ENCODE peak calls at places on chromosomes 16 and 17, in five cellular contexts. One of them, this sample, is unnamed.

GRCh38 chr16:75238132-75238852 is 13.1 kb downstream of the BCAR1 start:
- DNase-seq in IMR-90: peak; percentile 91
- DNase-seq in endothelial cell of umbilical vein: no peak
- DNase-seq in mesendoderm: no peak
- DNase-seq in GM23248: peak; percentile 98
- DNase-seq in this sample: peak; percentile 95

GRCh38 chr16:86015606-86016005 is 116.6 kb downstream of the IRF8 start:
- DNase-seq in GM23248: no peak
- DNase-seq in endothelial cell of umbilical vein: no peak
- DNase-seq in IMR-90: no peak
- DNase-seq in mesendoderm: no peak
- DNase-seq in this sample: no peak

GRCh38 chr17:79651751-79652150 is 40.9 kb upstream of the RBFOX3 start:
- DNase-seq in GM23248: no peak
- DNase-seq in mesendoderm: no peak
- DNase-seq in IMR-90: no peak
- DNase-seq in endothelial cell of umbilical vein: no peak
- DNase-seq in this sample: no peak

GRCh38 chr17:39665642-39666221 is 583 bp downstream of the TCAP start:
- DNase-seq in GM23248: peak; percentile 43
- DNase-seq in endothelial cell of umbilical vein: no peak
- DNase-seq in mesendoderm: no peak
- DNase-seq in IMR-90: no peak
- DNase-seq in this sample: no peak

GRCh38 chr17:76492989-76493501 is 8.2 kb downstream of the RHBDF2 start:
- DNase-seq in IMR-90: peak; percentile 93
- DNase-seq in GM23248: peak; percentile 76
- DNase-seq in mesendoderm: no peak
- DNase-seq in endothelial cell of umbilical vein: peak; percentile 59
- DNase-seq in this sample: peak; percentile 91

GRCh38 chr16:70590722-70591438 is 55.5 kb upstream of the IL34 start:
- DNase-seq in endothelial cell of umbilical vein: no peak
- DNase-seq in GM23248: no peak
- DNase-seq in IMR-90: no peak
- DNase-seq in mesendoderm: no peak
- DNase-seq in this sample: no peak

GRCh38 chr16:69620564-69620963 is 54.8 kb downstream of the NFAT5 start:
- DNase-seq in endothelial cell of umbilical vein: no peak
- DNase-seq in IMR-90: no peak
- DNase-seq in mesendoderm: no peak
- DNase-seq in GM23248: peak; percentile 29
- DNase-seq in this sample: no peak

GRCh38 chr17:36498155-36498554 is 11.7 kb downstream of the ZNHIT3 start:
- DNase-seq in IMR-90: no peak
- DNase-seq in endothelial cell of umbilical vein: no peak
- DNase-seq in GM23248: no peak
- DNase-seq in mesendoderm: no peak
- DNase-seq in this sample: no peak

GRCh38 chr17:67474081-67474661 is 97.1 kb downstream of the PITPNC1 start:
- DNase-seq in mesendoderm: peak; percentile 68
- DNase-seq in GM23248: peak; percentile 88
- DNase-seq in IMR-90: peak; percentile 39
- DNase-seq in endothelial cell of umbilical vein: peak; percentile 20
- DNase-seq in this sample: peak; percentile 80

GRCh38 chr17:19720631-19721426 is 4.4 kb upstream of the SLC47A2 start:
- DNase-seq in IMR-90: no peak
- DNase-seq in mesendoderm: no peak
- DNase-seq in endothelial cell of umbilical vein: no peak
- DNase-seq in GM23248: no peak
- DNase-seq in this sample: no peak

GRCh38 chr17:80455784-80456183 is 20.6 kb downstream of the NPTX1 start:
- DNase-seq in GM23248: peak; percentile 59
- DNase-seq in mesendoderm: no peak
- DNase-seq in endothelial cell of umbilical vein: no peak
- DNase-seq in IMR-90: no peak
- DNase-seq in this sample: no peak

GRCh38 chr16:4194661-4195060 is 47.2 kb downstream of the SRL start:
- DNase-seq in GM23248: no peak
- DNase-seq in endothelial cell of umbilical vein: no peak
- DNase-seq in mesendoderm: no peak
- DNase-seq in IMR-90: no peak
- DNase-seq in this sample: no peak

GRCh38 chr16:1116693-1117077 is 20.6 kb upstream of the C1QTNF8 start:
- DNase-seq in endothelial cell of umbilical vein: no peak
- DNase-seq in GM23248: no peak
- DNase-seq in IMR-90: no peak
- DNase-seq in mesendoderm: no peak
- DNase-seq in this sample: no peak

GRCh38 chr17:28228109-28228840 is 90.7 kb upstream of the TMEM97 start:
- DNase-seq in mesendoderm: peak; percentile 78
- DNase-seq in endothelial cell of umbilical vein: no peak
- DNase-seq in GM23248: peak; percentile 28
- DNase-seq in IMR-90: no peak
- DNase-seq in this sample: no peak

GRCh38 chr16:57956270-57956808 is 14.6 kb downstream of the CNGB1 start:
- DNase-seq in endothelial cell of umbilical vein: no peak
- DNase-seq in mesendoderm: no peak
- DNase-seq in IMR-90: no peak
- DNase-seq in GM23248: no peak
- DNase-seq in this sample: no peak

GRCh38 chr16:30660424-30661251 is 2.4 kb downstream of the FBRS start:
- DNase-seq in IMR-90: peak; percentile 58
- DNase-seq in endothelial cell of umbilical vein: peak; percentile 29
- DNase-seq in mesendoderm: no peak
- DNase-seq in GM23248: peak; percentile 50
- DNase-seq in this sample: peak; percentile 41

GRCh38 chr16:28984619-28985135 is at the start of gene LAT:
- DNase-seq in mesendoderm: no peak
- DNase-seq in IMR-90: no peak
- DNase-seq in endothelial cell of umbilical vein: no peak
- DNase-seq in GM23248: peak; percentile 33
- DNase-seq in this sample: no peak

DNA sequence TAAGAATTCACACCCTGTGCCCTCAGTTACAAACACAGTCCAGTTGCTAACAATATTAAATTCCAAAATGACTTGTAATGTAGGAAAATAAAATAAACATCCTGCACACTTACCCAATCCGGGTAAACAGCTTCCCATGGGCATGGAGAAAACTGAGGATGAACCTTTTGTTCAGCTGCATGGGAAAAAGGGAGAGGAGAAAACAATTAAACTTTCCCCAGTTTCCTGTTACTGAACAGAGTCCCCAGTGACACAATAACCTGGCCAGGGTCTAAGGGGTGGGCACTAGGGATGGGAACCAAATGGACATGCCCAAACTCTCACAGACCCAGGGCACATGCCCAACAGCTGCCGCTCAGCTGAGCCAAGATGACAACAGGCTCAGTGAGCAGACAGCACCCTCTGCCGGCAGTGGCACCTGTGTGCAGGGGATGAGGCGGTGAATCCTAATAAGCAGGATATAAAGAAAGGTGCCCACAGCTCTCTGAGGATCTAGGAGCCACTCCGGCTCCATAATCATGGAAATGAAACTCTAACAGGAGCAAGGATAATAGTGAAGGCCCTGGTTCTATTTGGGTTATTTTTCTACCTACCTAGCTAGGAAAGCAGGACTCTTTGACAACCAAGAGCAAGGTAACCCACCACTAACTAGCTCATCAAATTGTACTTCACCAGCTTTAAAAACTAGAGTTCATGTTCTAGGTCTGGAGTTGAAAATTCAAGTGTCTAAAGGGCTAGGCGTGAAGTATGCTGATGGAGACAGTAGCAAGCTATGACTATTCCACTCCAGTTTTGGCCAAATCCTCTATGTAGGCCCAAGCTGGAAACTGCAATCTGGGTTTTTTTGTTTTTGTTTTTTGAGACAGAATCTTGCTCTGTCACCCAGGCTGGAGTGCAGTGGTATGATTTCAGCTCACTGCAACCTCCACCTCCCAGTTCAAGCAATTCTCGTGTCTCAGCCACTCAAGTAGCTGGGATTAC is 58.8 kb downstream of the SMG6 start:
- DNase-seq in GM23248: peak; percentile 94
- DNase-seq in IMR-90: peak; percentile 92
- DNase-seq in mesendoderm: peak; percentile 72
- DNase-seq in endothelial cell of umbilical vein: peak; percentile 97
- DNase-seq in this sample: peak; percentile 79
- H3K4me2 ChIP-seq in GM23248: peak overlapping the region; percentile 68
- H3K4me2 ChIP-seq in IMR-90: peak overlapping the region; percentile 81
- H3K4me2 ChIP-seq in mesendoderm: no peak overlapping the region
- H3K4me2 ChIP-seq in endothelial cell of umbilical vein: no peak overlapping the region
- H3K4me2 ChIP-seq in this sample: peak overlapping the region; percentile 4

GRCh38 chr17:9054611-9055010 is 33.3 kb downstream of the NTN1 start:
- DNase-seq in mesendoderm: peak; percentile 51
- DNase-seq in GM23248: no peak
- DNase-seq in IMR-90: no peak
- DNase-seq in endothelial cell of umbilical vein: no peak
- DNase-seq in this sample: no peak

GRCh38 chr17:9055281-9055680 is 34.0 kb downstream of the NTN1 start:
- DNase-seq in mesendoderm: no peak
- DNase-seq in IMR-90: no peak
- DNase-seq in endothelial cell of umbilical vein: no peak
- DNase-seq in GM23248: no peak
- DNase-seq in this sample: no peak

GRCh38 chr17:9052921-9053320 is 31.6 kb downstream of the NTN1 start:
- DNase-seq in endothelial cell of umbilical vein: no peak
- DNase-seq in mesendoderm: no peak
- DNase-seq in IMR-90: no peak
- DNase-seq in GM23248: no peak
- DNase-seq in this sample: no peak

GRCh38 chr17:9053406-9053805 is 32.1 kb downstream of the NTN1 start:
- DNase-seq in GM23248: no peak
- DNase-seq in mesendoderm: no peak
- DNase-seq in IMR-90: no peak
- DNase-seq in endothelial cell of umbilical vein: no peak
- DNase-seq in this sample: no peak

DNA sequence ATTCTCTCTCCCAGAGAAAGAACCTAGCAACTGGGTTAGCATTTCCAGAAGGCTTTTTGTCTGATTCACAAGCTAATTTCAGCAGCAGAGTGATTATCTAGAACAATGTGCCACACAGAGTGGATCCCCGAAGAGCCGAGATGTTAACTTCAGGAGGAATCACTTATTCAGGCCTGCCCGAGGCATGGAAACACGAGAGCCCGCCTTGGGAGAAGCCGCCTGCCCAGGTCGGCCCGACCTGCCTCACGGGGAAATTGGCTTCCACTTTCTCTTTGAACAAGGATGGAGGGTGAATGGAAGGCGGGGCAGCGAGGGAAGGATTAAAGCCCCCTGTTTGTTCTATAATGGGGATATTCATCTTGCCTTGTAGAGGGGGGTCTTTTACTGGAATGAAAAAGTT is 32.8 kb downstream of the NTN1 start:
- DNase-seq in IMR-90: no peak
- DNase-seq in GM23248: no peak
- DNase-seq in endothelial cell of umbilical vein: no peak
- DNase-seq in mesendoderm: peak; percentile 36
- DNase-seq in this sample: no peak
- H3K4me3 ChIP-seq in IMR-90: no peak overlapping the region
- H3K4me3 ChIP-seq in GM23248: no peak overlapping the region
- H3K4me3 ChIP-seq in endothelial cell of umbilical vein: no peak overlapping the region
- H3K4me3 ChIP-seq in mesendoderm: no peak overlapping the region
- H3K4me3 ChIP-seq in this sample: no peak overlapping the region

GRCh38 chr16:87832759-87833502 is 36.4 kb downstream of the SLC7A5 start:
- DNase-seq in endothelial cell of umbilical vein: no peak
- DNase-seq in mesendoderm: no peak
- DNase-seq in IMR-90: no peak
- DNase-seq in GM23248: no peak
- DNase-seq in this sample: no peak

GRCh38 chr16:87833548-87833947 is 35.8 kb downstream of the SLC7A5 start:
- DNase-seq in GM23248: no peak
- DNase-seq in IMR-90: no peak
- DNase-seq in mesendoderm: no peak
- DNase-seq in endothelial cell of umbilical vein: no peak
- DNase-seq in this sample: no peak

GRCh38 chr16:87834668-87835473 is 34.4 kb downstream of the SLC7A5 start:
- DNase-seq in GM23248: no peak
- DNase-seq in mesendoderm: no peak
- DNase-seq in endothelial cell of umbilical vein: no peak
- DNase-seq in IMR-90: peak; percentile 65
- DNase-seq in this sample: peak; percentile 35

GRCh38 chr16:87835882-87836331 is 33.4 kb downstream of the SLC7A5 start:
- DNase-seq in endothelial cell of umbilical vein: no peak
- DNase-seq in mesendoderm: no peak
- DNase-seq in GM23248: no peak
- DNase-seq in IMR-90: no peak
- DNase-seq in this sample: no peak

DNA sequence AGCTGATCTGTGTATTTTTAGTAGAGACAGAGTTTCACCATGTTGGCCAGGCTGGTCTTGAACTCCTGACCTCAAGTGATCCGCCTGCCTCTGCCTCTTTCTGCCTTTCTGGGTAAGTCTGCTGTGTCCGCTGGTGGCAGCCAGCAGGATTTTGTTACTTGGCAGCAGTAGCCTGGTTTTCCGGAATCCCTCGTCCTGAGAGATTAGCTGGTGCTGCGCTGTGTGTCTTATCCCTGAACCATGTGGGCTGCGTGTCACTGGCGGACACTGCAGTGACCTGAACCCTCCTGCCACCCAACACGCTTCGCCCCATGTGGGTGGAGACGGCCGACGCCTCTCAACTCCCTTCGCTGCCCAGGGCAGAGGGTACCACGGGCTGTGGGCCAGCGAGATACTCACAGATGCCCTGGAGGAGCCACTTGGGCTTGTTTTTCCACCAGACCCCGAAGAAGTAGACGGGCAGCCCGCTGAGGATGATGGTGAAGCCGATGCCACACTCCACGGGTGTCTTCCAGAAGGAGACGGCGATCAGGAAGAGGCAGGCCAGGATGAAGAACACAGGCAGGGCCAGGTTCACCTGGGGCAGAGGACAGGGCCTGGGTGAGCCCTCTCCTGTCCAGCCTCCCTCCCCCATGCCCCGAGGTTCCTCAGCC is 35.2 kb downstream of the SLC7A5 start:
- DNase-seq in endothelial cell of umbilical vein: no peak
- DNase-seq in mesendoderm: no peak
- DNase-seq in GM23248: no peak
- DNase-seq in IMR-90: no peak
- DNase-seq in this sample: no peak
- H3K36me3 ChIP-seq in endothelial cell of umbilical vein: peaks cover 10% of the 10 kb centered on the region
- H3K36me3 ChIP-seq in mesendoderm: peaks cover 47% of the 10 kb centered on the region
- H3K36me3 ChIP-seq in GM23248: peaks cover 61% of the 10 kb centered on the region
- H3K36me3 ChIP-seq in IMR-90: peaks cover 86% of the 10 kb centered on the region
- H3K36me3 ChIP-seq in this sample: peaks cover 9% of the 10 kb centered on the region

GRCh38 chr17:41301916-41302901 is at the start of gene KRTAP29-1:
- DNase-seq in endothelial cell of umbilical vein: no peak
- DNase-seq in IMR-90: no peak
- DNase-seq in mesendoderm: no peak
- DNase-seq in GM23248: no peak
- DNase-seq in this sample: no peak
- H3K4me2 ChIP-seq in endothelial cell of umbilical vein: no peak within 1 kb of the TSS
- H3K4me2 ChIP-seq in IMR-90: no peak within 1 kb of the TSS
- H3K4me2 ChIP-seq in mesendoderm: no peak within 1 kb of the TSS
- H3K4me2 ChIP-seq in GM23248: no peak within 1 kb of the TSS
- H3K4me2 ChIP-seq in this sample: no peak within 1 kb of the TSS

This sample was measured in fibroblast of lung.